ENCODE peak calls at places on chromosomes 13 and 19, in six cellular contexts. Y is mesendoderm, L is IMR-90, V is H9, F is H1, P is trophoblast cell. D is an unnamed sample. For H3K79me1, the result is how much of the 10 kb centered on the place peaks cover.

GRCh38 chr19:28039677-28040381 is 1173.1 kb downstream of the UQCRFS1 start:
- DNase-seq in Y (no peak), L (no peak), V (no peak), F (no peak), P (no peak), D (no peak)

GRCh38 chr13:30619731-30620130 is 2.0 kb downstream of the USPL1 start:
- DNase-seq in Y (no peak), L (no peak), V (no peak), F (no peak), P (no peak), D (no peak)

GRCh38 chr13:106318941-106319411 is 216.5 kb downstream of the EFNB2 start:
- DNase-seq in Y (peak), L (peak), V (no peak), F (no peak), P (peak), D (no peak)

GRCh38 chr13:50594276-50594970 is 249.1 kb downstream of the DLEU7 start:
- DNase-seq in Y (no peak), L (no peak), V (peak), F (no peak), P (no peak), D (peak)

GRCh38 chr19:50313812-50314536 is 15.2 kb downstream of the KCNC3 start:
- DNase-seq in Y (peak), L (no peak), V (peak), F (peak), P (no peak), D (no peak)

GRCh38 chr13:29924482-29924884 is 74.1 kb upstream of the UBL3 start:
- DNase-seq in Y (peak), L (peak), V (no peak), F (no peak), P (peak), D (no peak)

GRCh38 chr13:50780201-50781015 is 63.1 kb downstream of the DLEU7 start:
- DNase-seq in Y (peak), L (no peak), V (no peak), F (no peak), P (no peak), D (no peak)

GRCh38 chr19:39858541-39858940 is 12.4 kb upstream of the FBL start:
- DNase-seq in Y (peak), L (peak), V (peak), F (no peak), P (no peak), D (no peak)

GRCh38 chr19:4878491-4878968 is 11.1 kb upstream of the PLIN3 start:
- DNase-seq in Y (no peak), L (no peak), V (peak), F (peak), P (no peak), D (no peak)

GRCh38 chr13:114049026-114049425 is 75.2 kb upstream of the C13orf46 start:
- DNase-seq in Y (no peak), L (no peak), V (no peak), F (no peak), P (no peak), D (no peak)

GRCh38 chr19:28234637-28235036 is 978.3 kb downstream of the UQCRFS1 start:
- DNase-seq in Y (peak), L (no peak), V (no peak), F (no peak), P (no peak), D (no peak)

GRCh38 chr13:36395280-36395679 is 37.0 kb upstream of the CCNA1 start:
- DNase-seq in Y (peak), L (peak), V (no peak), F (no peak), P (peak), D (no peak)

DNA sequence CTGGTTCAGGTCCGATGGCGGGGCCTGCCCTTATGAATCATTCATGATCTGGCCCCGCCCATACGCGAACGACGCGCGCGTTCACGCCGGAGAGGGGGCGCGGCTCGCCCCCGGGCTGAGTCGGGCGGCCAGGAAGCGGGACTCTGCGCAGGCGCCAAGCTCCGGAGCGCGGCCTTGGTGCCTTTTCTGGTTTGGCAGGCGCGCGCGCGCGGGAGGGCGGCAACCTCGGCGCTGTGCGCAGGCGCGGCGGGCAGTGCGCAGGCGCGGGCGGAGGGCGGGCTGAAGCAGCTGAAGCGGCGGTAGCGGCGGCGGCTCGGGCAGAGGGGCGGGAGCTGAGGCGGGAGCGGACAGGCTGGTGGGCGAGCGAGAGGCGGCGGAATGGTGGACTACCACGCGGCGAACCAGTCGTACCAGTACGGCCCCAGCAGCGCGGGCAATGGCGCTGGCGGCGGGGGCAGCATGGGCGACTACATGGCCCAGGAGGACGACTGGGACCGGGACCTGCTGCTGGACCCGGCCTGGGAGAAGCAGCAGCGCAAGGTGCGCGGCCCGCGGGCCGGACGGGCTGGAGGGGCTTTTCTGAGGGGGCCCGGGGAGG is at the start of gene ACTN4:
- DNase-seq in Y (peak), L (peak), V (peak), F (peak), P (peak), D (peak)
- H2BK5ac ChIP-seq in Y (peak), L (peak), V (no peak), F (peak), P (peak), D (peak)

GRCh38 chr19:47503130-47503822 is 11.6 kb downstream of the NAPA start:
- DNase-seq in Y (no peak), L (no peak), V (no peak), F (no peak), P (no peak), D (no peak)

GRCh38 chr19:47506459-47506858 is 8.4 kb downstream of the NAPA start:
- DNase-seq in Y (no peak), L (no peak), V (no peak), F (no peak), P (no peak), D (no peak)

GRCh38 chr19:47507031-47507430 is 7.8 kb downstream of the NAPA start:
- DNase-seq in Y (no peak), L (no peak), V (no peak), F (no peak), P (no peak), D (no peak)

GRCh38 chr19:47503823-47504145 is 11.1 kb downstream of the NAPA start:
- DNase-seq in Y (no peak), L (no peak), V (no peak), F (no peak), P (no peak), D (no peak)

DNA sequence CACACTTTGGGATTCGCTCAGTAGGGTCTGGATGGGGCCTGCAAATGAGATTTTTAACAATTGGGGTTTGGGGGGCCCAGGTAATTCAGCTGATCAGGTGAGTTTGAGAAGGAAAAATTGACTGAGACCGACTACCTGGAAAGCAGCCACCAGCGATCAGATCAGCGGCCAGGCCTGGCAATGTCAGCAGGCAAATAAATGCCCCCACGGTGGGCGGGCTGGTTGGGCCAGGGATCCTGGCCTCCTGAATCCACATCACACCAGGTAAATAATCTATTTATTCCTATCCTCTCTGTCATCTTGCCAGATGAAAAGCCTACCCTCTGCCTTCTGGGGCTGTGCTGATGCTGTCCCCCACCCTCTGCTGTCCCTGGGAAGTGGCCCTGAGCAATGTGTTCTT is 9.4 kb downstream of the NAPA start:
- DNase-seq in Y (no peak), L (no peak), V (no peak), F (no peak), P (no peak), D (no peak)
- H3K79me1 ChIP-seq in Y (under half), L (half or more), V (under half), F (under half), P (under half), D (under half)

GRCh38 chr13:34464011-34464410 is 478.1 kb upstream of the NBEA start:
- DNase-seq in Y (no peak), L (no peak), V (no peak), F (no peak), P (no peak), D (no peak)
- H2AK5ac ChIP-seq in Y (no peak), L (no peak), V (no peak), F (no peak), P (no peak), D (no peak)

GRCh38 chr13:26653310-26653709 is 95.8 kb downstream of the WASF3 start:
- DNase-seq in Y (no peak), L (peak), V (no peak), F (no peak), P (no peak), D (no peak)
- H2BK5ac ChIP-seq in Y (no peak), L (no peak), V (no peak), F (no peak), P (no peak), D (no peak)

GRCh38 chr19:2436926-2437325 is 9.5 kb upstream of the TIMM13 start:
- DNase-seq in Y (no peak), L (no peak), V (no peak), F (no peak), P (no peak), D (no peak)
- H3K79me1 ChIP-seq in Y (under half), L (under half), V (under half), F (under half), P (under half), D (under half)

D was measured in neuronal stem cell.